ENCODE peak calls at places on chromosomes 12 and 14, in seven cellular contexts. Y, T, N, B, R, H and J are unnamed samples.

GRCh38 chr12:12349711-12350665 is at the start of gene MANSC1:
- DNase-seq in Y (peak), H (peak), N (peak), T (peak), R (peak), B (peak), J (peak)

GRCh38 chr12:60101715-60102114 is 505.9 kb downstream of the SLC16A7 start:
- DNase-seq in B (no peak), N (no peak), Y (peak), H (no peak), R (no peak), T (no peak), J (peak)

GRCh38 chr14:71481215-71481614 is 451.0 kb upstream of the RGS6 start:
- DNase-seq in R (no peak), H (no peak), Y (no peak), N (no peak), T (no peak), B (no peak), J (no peak)

GRCh38 chr12:51056242-51056641 is 8.1 kb downstream of the LETMD1 start:
- DNase-seq in Y (peak), T (no peak), N (peak), B (no peak), H (no peak), R (no peak), J (no peak)

GRCh38 chr12:4579305-4580097 is 17.5 kb downstream of the DYRK4 start:
- DNase-seq in T (no peak), Y (peak), H (no peak), B (peak), N (no peak), R (peak), J (peak)

GRCh38 chr14:76918751-76919421 is 92.7 kb downstream of the LRRC74A start:
- DNase-seq in R (no peak), H (no peak), N (peak), T (peak), Y (peak), B (peak), J (peak)

GRCh38 chr14:22850944-22851790 is 14.8 kb downstream of the MMP14 start:
- DNase-seq in R (no peak), H (no peak), B (peak), Y (peak), T (no peak), N (peak), J (peak)

GRCh38 chr12:30939234-30939633 is 12.7 kb downstream of the TSPAN11 start:
- DNase-seq in R (no peak), T (no peak), H (no peak), N (no peak), B (no peak), Y (no peak), J (no peak)

GRCh38 chr12:115687094-115687493 is 590.4 kb downstream of the MED13L start:
- DNase-seq in H (no peak), B (no peak), N (no peak), Y (no peak), R (no peak), T (no peak), J (peak)

GRCh38 chr12:6146509-6146908 is 22.0 kb upstream of the VWF start:
- DNase-seq in B (no peak), Y (no peak), R (no peak), N (no peak), H (no peak), T (no peak), J (no peak)

GRCh38 chr14:104248203-104249055 is 110.0 kb downstream of the KIF26A start:
- DNase-seq in T (peak), B (no peak), R (no peak), N (no peak), H (no peak), Y (no peak), J (no peak)

GRCh38 chr12:7324176-7324575 is 20.3 kb downstream of the ACSM4 start:
- DNase-seq in H (no peak), R (no peak), Y (no peak), T (no peak), B (no peak), N (no peak), J (no peak)

GRCh38 chr12:76810690-76811434 is 46.9 kb downstream of the ZDHHC17 start:
- DNase-seq in N (no peak), R (no peak), H (no peak), Y (no peak), B (peak), T (no peak), J (no peak)

GRCh38 chr12:124466200-124467128 is 100.9 kb downstream of the NCOR2 start:
- DNase-seq in Y (peak), T (no peak), N (peak), H (no peak), R (no peak), B (no peak), J (peak)

GRCh38 chr12:69475237-69475984 is 5.2 kb downstream of the FRS2 start:
- DNase-seq in R (peak), H (no peak), N (peak), Y (peak), T (no peak), B (no peak), J (peak)

GRCh38 chr14:77988966-77989365 is 181.2 kb upstream of the NRXN3 start:
- DNase-seq in R (no peak), H (no peak), T (no peak), Y (peak), B (no peak), N (no peak), J (no peak)

GRCh38 chr14:89012272-89013097 is 188.0 kb downstream of the TTC8 start:
- DNase-seq in Y (no peak), B (peak), N (no peak), T (no peak), H (no peak), R (no peak), J (no peak)

GRCh38 chr12:93918262-93918661 is 230.1 kb upstream of the PLXNC1 start:
- DNase-seq in H (no peak), T (no peak), R (no peak), N (peak), B (no peak), Y (peak), J (peak)

DNA sequence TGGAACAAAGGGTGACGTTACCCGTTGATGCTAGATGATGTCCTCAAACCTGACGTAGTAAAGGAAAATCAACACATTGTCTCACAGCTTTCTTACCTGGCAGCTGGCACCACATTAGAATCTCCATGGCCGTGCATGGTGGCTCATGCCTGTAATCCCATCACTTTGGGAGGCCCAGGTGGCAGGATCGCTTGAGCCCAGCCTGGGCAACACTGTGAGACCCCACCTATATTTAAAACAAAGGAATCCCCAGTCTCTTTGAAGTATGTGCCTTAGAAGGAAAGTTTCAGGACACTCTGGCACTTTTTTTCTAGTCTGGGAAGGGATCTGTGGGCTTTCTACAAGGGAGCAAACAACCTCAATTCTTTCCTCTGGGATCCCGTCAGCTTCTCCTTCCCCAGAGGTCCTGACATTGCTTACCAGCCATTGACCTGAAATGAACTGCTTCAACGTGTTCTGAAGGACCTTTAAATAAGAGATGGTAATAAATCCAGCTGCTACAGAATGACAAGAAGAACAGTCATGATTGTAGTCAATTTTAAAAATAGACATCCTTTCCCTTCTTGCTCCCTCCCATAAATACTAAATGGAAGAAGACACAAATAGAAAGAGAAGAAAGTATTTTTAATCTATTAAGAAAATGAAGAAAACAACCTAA is 33.7 kb upstream of the TTC7B start:
- DNase-seq in H (peak), T (no peak), N (no peak), R (no peak), B (no peak), Y (no peak), J (peak)
- H3K18ac ChIP-seq in H (no peak), T (no peak), N (no peak), R (no peak), B (no peak), Y (no peak), J (no peak)

GRCh38 chr14:68679746-68680467 is 113.0 kb downstream of the ZFP36L1 start:
- DNase-seq in H (no peak), N (no peak), B (no peak), R (no peak), Y (no peak), T (no peak), J (no peak)

GRCh38 chr14:68678471-68678870 is 114.4 kb downstream of the ZFP36L1 start:
- DNase-seq in R (no peak), T (no peak), N (no peak), Y (no peak), H (no peak), B (no peak), J (no peak)

GRCh38 chr14:68680541-68681051 is 112.3 kb downstream of the ZFP36L1 start:
- DNase-seq in N (peak), T (no peak), H (no peak), B (no peak), Y (peak), R (no peak), J (peak)

GRCh38 chr14:68677901-68678300 is 115.0 kb downstream of the ZFP36L1 start:
- DNase-seq in Y (no peak), N (peak), B (no peak), T (no peak), H (no peak), R (no peak), J (no peak)

GRCh38 chr14:68679301-68679700 is 113.6 kb downstream of the ZFP36L1 start:
- DNase-seq in Y (no peak), H (no peak), B (no peak), N (no peak), R (no peak), T (no peak), J (no peak)
- H2BK5ac ChIP-seq in Y (no peak), H (no peak), B (no peak), N (no peak), R (no peak), T (no peak), J (no peak)

DNA sequence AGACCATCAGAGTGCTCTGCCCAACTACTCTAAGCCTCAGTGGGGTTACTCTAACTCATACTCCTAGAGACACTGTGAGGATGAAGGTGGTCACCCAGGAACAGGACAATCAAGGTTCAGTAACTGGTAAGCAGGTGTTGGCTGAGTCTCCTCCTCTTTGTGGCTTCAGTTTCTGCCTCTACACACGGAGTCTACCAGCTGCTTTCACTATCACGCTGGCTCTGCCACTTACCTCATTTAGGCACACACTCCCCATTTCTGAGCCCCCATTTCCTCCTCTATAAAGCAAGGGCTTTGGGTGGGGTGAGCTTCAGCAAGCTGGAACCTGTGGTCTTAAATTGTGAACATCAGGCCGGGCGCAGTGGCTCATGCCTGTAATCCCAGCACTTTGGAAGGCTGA is 7.3 kb upstream of the TCHP start:
- DNase-seq in T (no peak), Y (no peak), B (no peak), R (no peak), H (no peak), N (no peak), J (no peak)
- H3K18ac ChIP-seq in T (no peak), Y (no peak), B (no peak), R (no peak), H (no peak), N (no peak), J (no peak)

GRCh38 chr12:108967869-108968540 is 52.9 kb downstream of the SVOP start:
- DNase-seq in B (peak), R (no peak), Y (no peak), T (no peak), N (no peak), H (no peak), J (peak)

GRCh38 chr12:108959748-108960655 is 60.9 kb downstream of the SVOP start:
- DNase-seq in B (no peak), H (no peak), Y (no peak), T (no peak), R (no peak), N (no peak), J (no peak)

GRCh38 chr12:108962256-108962655 is 58.6 kb downstream of the SVOP start:
- DNase-seq in T (no peak), H (no peak), Y (no peak), R (no peak), B (no peak), N (no peak), J (no peak)

GRCh38 chr12:108966378-108967151 is 54.3 kb downstream of the SVOP start:
- DNase-seq in Y (no peak), N (no peak), R (no peak), B (no peak), T (no peak), H (no peak), J (no peak)

GRCh38 chr12:108964391-108965166 is 56.3 kb downstream of the SVOP start:
- DNase-seq in H (no peak), N (no peak), T (no peak), Y (no peak), B (no peak), R (no peak), J (no peak)
- H2BK5ac ChIP-seq in H (no peak), N (no peak), T (no peak), Y (no peak), B (no peak), R (no peak), J (no peak)

GRCh38 chr12:67726868-67727267 is 78.3 kb downstream of the DYRK2 start:
- DNase-seq in B (no peak), R (no peak), Y (no peak), N (no peak), H (no peak), T (no peak), J (no peak)

GRCh38 chr12:67735868-67736267 is 87.3 kb downstream of the DYRK2 start:
- DNase-seq in H (no peak), B (peak), N (no peak), Y (no peak), T (no peak), R (no peak), J (no peak)

GRCh38 chr12:67728296-67728666 is 79.7 kb downstream of the DYRK2 start:
- DNase-seq in Y (no peak), B (no peak), R (no peak), N (no peak), T (no peak), H (no peak), J (no peak)

GRCh38 chr12:67727652-67728295 is 79.2 kb downstream of the DYRK2 start:
- DNase-seq in B (peak), R (no peak), H (no peak), N (no peak), Y (no peak), T (no peak), J (no peak)

GRCh38 chr12:67732857-67733256 is 84.3 kb downstream of the DYRK2 start:
- DNase-seq in T (no peak), B (no peak), Y (no peak), R (no peak), H (no peak), N (no peak), J (no peak)
- H3K18ac ChIP-seq in T (no peak), B (no peak), Y (no peak), R (no peak), H (no peak), N (no peak), J (no peak)